ENCODE peak calls at places on chromosome 15, in eight cellular contexts. H is endothelial cell of umbilical vein, O is A549, F is K562, C is SK-N-SH, Y is HCT116, I is GM12878, E is H1. S is an unnamed sample.

GRCh38 chr15:57398336-57398735 is 22.0 kb downstream of the CGNL1 start:
- DNase-seq in C (no peak), E (no peak), F (no peak), H (no peak), I (no peak), Y (no peak), O (no peak), S (no peak)

GRCh38 chr15:34837246-34838016 is 42.1 kb upstream of the ACTC1 start:
- DNase-seq in Y (no peak), C (no peak), H (peak; percentile 48), E (no peak), O (peak; percentile 55), I (no peak), F (no peak), S (no peak)

GRCh38 chr15:47504624-47505256 is 212.6 kb upstream of the SEMA6D start:
- DNase-seq in E (no peak), I (no peak), Y (no peak), H (no peak), O (no peak), C (no peak), F (no peak), S (no peak)

GRCh38 chr15:61794276-61794675 is 266.0 kb downstream of the VPS13C start:
- DNase-seq in H (no peak), Y (no peak), F (no peak), C (no peak), I (no peak), O (no peak), E (no peak), S (no peak)

GRCh38 chr15:23570466-23570865 is 5.0 kb downstream of the MKRN3 start:
- DNase-seq in Y (peak; percentile 8), C (no peak), O (peak; percentile 41), H (no peak), E (no peak), I (no peak), F (no peak), S (no peak)

GRCh38 chr15:81106560-81106959 is 27.5 kb upstream of the CFAP161 start:
- DNase-seq in E (peak; percentile 56), F (peak; percentile 58), I (peak; percentile 8), H (peak; percentile 78), O (peak; percentile 64), Y (peak; percentile 60), C (peak; percentile 70), S (peak; percentile 64)

GRCh38 chr15:38061856-38062649 is 127.6 kb downstream of the TMCO5A start:
- DNase-seq in C (no peak), E (no peak), I (no peak), O (no peak), H (no peak), Y (no peak), F (no peak), S (no peak)

GRCh38 chr15:77533986-77534385 is 98.7 kb downstream of the LINGO1 start:
- DNase-seq in F (no peak), O (no peak), C (no peak), I (no peak), H (no peak), E (no peak), Y (no peak), S (no peak)

DNA sequence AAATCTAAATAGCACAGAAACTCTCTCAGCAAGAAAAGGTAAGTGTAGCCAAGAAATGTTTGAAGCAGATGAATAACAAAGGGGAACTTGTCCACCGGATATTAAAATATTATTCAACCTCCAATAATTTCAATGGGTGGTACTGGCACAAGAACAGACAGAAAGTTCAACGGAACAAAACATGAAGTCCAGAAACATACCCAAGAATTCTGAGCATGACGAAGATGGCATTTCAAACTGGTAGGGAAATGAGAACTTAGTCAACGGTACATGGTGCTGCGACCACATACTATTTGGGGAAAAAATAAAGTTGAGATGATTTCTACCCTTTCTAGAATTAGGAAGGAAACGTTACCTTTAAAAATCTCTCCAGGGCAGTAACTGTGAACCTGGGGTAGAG is 5.5 kb downstream of the CHSY1 start:
- DNase-seq in H (peak; percentile 61), O (no peak), C (no peak), Y (no peak), E (no peak), F (no peak), I (no peak), S (peak; percentile 9)
- TF ChIP-seq MAX in H (no peak), O (no peak), C (no peak), Y (no peak), E (no peak), F (no peak), I (no peak), S (no peak)

GRCh38 chr15:66253296-66253642 is 281 bp downstream of the MEGF11 start:
- DNase-seq in O (no peak), H (no peak), F (no peak), I (no peak), C (no peak), E (no peak), Y (no peak), S (no peak)

GRCh38 chr15:66252411-66253295 is 897 bp downstream of the MEGF11 start:
- DNase-seq in O (peak; percentile 51), Y (peak; percentile 27), E (peak; percentile 84), F (peak; percentile 68), I (no peak), C (peak; percentile 94), H (peak; percentile 41), S (peak; percentile 62)

GRCh38 chr15:66255293-66255676 is 1.7 kb upstream of the MEGF11 start:
- DNase-seq in E (no peak), C (no peak), H (no peak), Y (no peak), O (no peak), I (no peak), F (no peak), S (no peak)

GRCh38 chr15:66253643-66254363 is at the start of gene MEGF11:
- DNase-seq in H (peak; percentile 32), O (peak; percentile 42), I (no peak), E (peak; percentile 79), C (peak; percentile 88), F (peak; percentile 36), Y (no peak), S (peak; percentile 24)

DNA sequence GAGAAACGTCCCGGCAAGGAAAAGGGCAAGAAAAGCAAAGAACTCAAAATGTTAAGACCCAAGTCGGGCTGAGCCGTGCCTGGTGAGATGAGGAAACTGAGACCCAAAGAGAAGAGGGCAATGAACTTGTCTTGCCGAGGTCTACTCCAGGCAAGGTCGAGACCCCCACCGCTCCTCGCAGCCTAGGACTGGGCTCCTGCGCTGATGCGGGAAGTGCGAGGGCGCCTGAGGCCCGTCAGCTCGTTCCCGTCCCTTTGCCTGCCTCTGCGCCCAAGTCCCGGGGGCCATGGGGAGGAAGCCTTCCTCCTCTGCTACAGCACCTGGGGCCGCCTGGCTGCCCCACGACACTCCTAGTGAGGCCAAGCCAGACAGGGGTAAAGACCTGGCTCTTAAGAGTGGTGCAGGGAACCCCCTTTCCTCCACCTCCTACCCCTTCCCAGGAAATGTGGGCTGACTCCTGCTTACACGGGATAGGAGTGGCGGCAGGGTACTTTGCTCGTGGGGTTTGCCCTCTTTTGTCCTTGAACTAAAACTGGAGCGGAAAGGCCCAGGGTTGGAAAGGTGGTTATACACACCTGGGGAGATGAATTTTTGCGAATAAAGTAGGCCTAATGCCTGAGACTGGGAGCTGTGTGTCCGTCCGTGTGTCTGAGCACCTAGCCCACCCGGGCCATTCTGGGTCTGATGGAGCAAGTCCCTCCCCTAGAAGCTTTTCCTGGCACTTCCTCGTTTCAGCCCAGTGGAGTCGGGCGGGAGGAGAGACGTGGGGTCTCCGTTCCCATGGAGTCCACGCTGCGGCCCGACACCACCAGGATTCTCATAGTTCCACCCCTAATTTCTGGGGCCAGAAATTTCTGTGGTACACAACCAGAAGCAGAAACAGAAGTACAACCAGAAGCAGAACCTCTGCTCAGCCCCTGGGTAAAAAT is 1.1 kb upstream of the MEGF11 start:
- DNase-seq in O (no peak), Y (no peak), F (no peak), I (no peak), H (no peak), E (peak; percentile 81), C (no peak), S (no peak)
- H3K4me3 ChIP-seq in O (no peak overlapping the region), Y (no peak overlapping the region), F (no peak overlapping the region), I (no peak overlapping the region), H (no peak overlapping the region), E (peak overlapping the region; percentile 78), C (no peak overlapping the region), S (no peak overlapping the region)

GRCh38 chr15:45948226-45948625 is 313.4 kb downstream of the SQOR start:
- DNase-seq in F (no peak), O (no peak), I (no peak), C (no peak), E (peak; percentile 45), Y (no peak), H (no peak), S (no peak)

GRCh38 chr15:45941367-45941766 is 306.5 kb downstream of the SQOR start:
- DNase-seq in O (no peak), Y (no peak), H (no peak), E (no peak), F (no peak), C (no peak), I (no peak), S (no peak)

DNA sequence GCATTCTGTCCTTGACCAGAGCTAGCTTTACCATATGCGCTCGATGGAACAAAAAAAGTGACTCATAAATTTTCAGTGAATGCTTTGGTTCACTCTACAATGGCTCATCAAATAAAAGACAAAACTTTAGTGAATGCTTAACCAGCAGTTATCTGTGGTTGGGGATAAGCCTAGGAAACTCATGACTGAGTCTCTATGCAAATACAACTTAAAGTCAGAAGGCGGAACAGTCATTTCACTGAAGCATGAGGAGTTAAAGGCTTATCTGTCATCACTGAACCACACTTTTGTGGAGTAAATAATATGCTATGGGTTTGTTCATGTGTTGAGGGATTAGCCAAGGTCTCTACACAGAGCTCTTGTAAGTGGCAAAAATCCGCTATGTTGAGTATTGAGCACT is 308.4 kb downstream of the SQOR start:
- DNase-seq in I (no peak), Y (no peak), C (no peak), F (no peak), O (peak; percentile 41), E (no peak), H (no peak), S (no peak)
- TF ChIP-seq MAX in I (no peak), Y (no peak), C (no peak), F (no peak), O (no peak), E (no peak), H (no peak), S (no peak)

GRCh38 chr15:79002631-79003030 is 57.8 kb upstream of the CTSH start:
- DNase-seq in O (no peak), I (no peak), F (no peak), E (no peak), C (no peak), H (no peak), Y (no peak), S (peak; percentile 56)

GRCh38 chr15:79004336-79004735 is 59.5 kb upstream of the CTSH start:
- DNase-seq in E (no peak), O (peak; percentile 72), F (peak; percentile 27), I (peak; percentile 86), C (no peak), Y (peak; percentile 48), H (peak; percentile 54), S (peak; percentile 97)

GRCh38 chr15:79006071-79006470 is 61.2 kb upstream of the CTSH start:
- DNase-seq in H (no peak), O (no peak), E (no peak), Y (no peak), I (no peak), F (no peak), C (no peak), S (no peak)

GRCh38 chr15:79003896-79004295 is 59.0 kb upstream of the CTSH start:
- DNase-seq in E (no peak), O (no peak), I (no peak), Y (no peak), F (no peak), H (no peak), C (no peak), S (no peak)

DNA sequence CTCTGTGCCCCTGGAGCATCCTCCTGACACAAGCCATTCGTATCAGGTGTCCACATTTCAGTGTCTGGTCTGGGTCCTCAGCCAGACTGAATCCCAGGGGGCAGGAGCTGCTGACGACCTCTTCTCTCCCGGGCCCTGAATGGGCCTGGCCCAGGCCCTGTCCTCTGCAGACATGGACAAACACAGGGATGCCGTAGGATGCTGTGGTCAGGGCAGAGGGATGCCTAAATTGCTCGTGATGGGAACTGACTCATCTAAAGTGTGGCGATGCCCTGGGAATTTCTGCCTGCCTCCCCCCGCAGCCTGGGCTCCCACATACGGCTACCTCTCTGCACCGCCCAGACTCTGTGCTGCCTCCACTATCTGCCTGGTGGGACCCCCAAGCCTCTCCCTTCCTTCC is 58.5 kb upstream of the CTSH start:
- DNase-seq in C (no peak), O (no peak), F (no peak), H (no peak), I (no peak), Y (no peak), E (no peak), S (no peak)
- H3K4me3 ChIP-seq in C (no peak overlapping the region), O (no peak overlapping the region), F (no peak overlapping the region), H (no peak overlapping the region), I (peak overlapping the region; percentile 39), Y (peak overlapping the region; percentile 47), E (no peak overlapping the region), S (peak overlapping the region; percentile 60)